ENCODE peak calls at places on chromosomes 5 and 9, in seven cellular contexts. C is HCT116, Y is H1, W is WTC11, L is HepG2, A is GM12878, S is K562. E is an unnamed sample.

GRCh38 chr5:169013846-169014245 is 287.1 kb downstream of the SLIT3 start:
- DNase-seq in L (no peak), C (no peak), A (no peak), S (no peak), W (no peak), Y (no peak), E (no peak)

GRCh38 chr9:94445846-94446245 is 109.0 kb upstream of the PCAT7 start:
- DNase-seq in S (no peak), A (no peak), Y (no peak), C (no peak), W (no peak), L (no peak), E (no peak)

GRCh38 chr9:93996367-93996766 is 41.2 kb upstream of the BARX1 start:
- DNase-seq in C (no peak), Y (no peak), W (no peak), A (no peak), L (no peak), S (no peak), E (no peak)

GRCh38 chr5:98570010-98570409 is 203.5 kb upstream of the RGMB start:
- DNase-seq in Y (no peak), C (no peak), A (no peak), W (no peak), L (no peak), S (no peak), E (no peak)

GRCh38 chr5:163821142-163821541 is 315.7 kb downstream of the MAT2B start:
- DNase-seq in A (no peak), S (no peak), L (no peak), W (peak), C (no peak), Y (no peak), E (no peak)

GRCh38 chr5:101611039-101611438 is 685.0 kb downstream of the SLCO4C1 start:
- DNase-seq in S (no peak), Y (no peak), W (no peak), L (no peak), A (no peak), C (no peak), E (no peak)

GRCh38 chr5:134132372-134133212 is 18.1 kb downstream of the TCF7 start:
- DNase-seq in A (peak), L (no peak), W (peak), S (no peak), Y (no peak), C (no peak), E (no peak)

GRCh38 chr9:5052858-5053257 is 67.8 kb downstream of the JAK2 start:
- DNase-seq in A (no peak), C (no peak), L (no peak), W (no peak), S (no peak), Y (no peak), E (no peak)

GRCh38 chr5:106966686-106967315 is 703.9 kb downstream of the EFNA5 start:
- DNase-seq in C (no peak), S (no peak), L (no peak), Y (no peak), W (no peak), A (no peak), E (no peak)

GRCh38 chr5:94102849-94103248 is 361.4 kb upstream of the POU5F2 start:
- DNase-seq in S (no peak), L (no peak), C (no peak), A (no peak), Y (no peak), W (no peak), E (no peak)

GRCh38 chr5:4938941-4939546 is 201.1 kb upstream of the ADAMTS16 start:
- DNase-seq in Y (no peak), L (no peak), A (no peak), W (no peak), C (no peak), S (no peak), E (no peak)

GRCh38 chr5:206406-206805 is 11.5 kb downstream of the CCDC127 start:
- DNase-seq in W (no peak), Y (no peak), S (no peak), A (no peak), C (no peak), L (no peak), E (no peak)

GRCh38 chr9:93952784-93953491 is 2.2 kb downstream of the BARX1 start:
- DNase-seq in C (no peak), A (no peak), W (peak), Y (no peak), L (no peak), S (no peak), E (no peak)

GRCh38 chr5:173750538-173751265 is 134.3 kb upstream of the BOD1 start:
- DNase-seq in C (no peak), S (no peak), A (no peak), Y (no peak), W (no peak), L (no peak), E (no peak)

GRCh38 chr9:16679327-16679821 is 191.1 kb downstream of the BNC2 start:
- DNase-seq in W (no peak), Y (no peak), C (no peak), A (no peak), S (no peak), L (no peak), E (no peak)

GRCh38 chr9:26535146-26535545 is 357.5 kb downstream of the CAAP1 start:
- DNase-seq in A (no peak), S (no peak), C (no peak), L (no peak), Y (no peak), W (no peak), E (no peak)

GRCh38 chr5:1771149-1772065 is 28.2 kb downstream of the MRPL36 start:
- DNase-seq in S (no peak), C (no peak), W (no peak), A (no peak), L (no peak), Y (no peak), E (no peak)

GRCh38 chr5:57761513-57761912 is 278.9 kb upstream of the ACTBL2 start:
- DNase-seq in W (no peak), L (no peak), Y (no peak), S (no peak), A (no peak), C (no peak), E (no peak)

GRCh38 chr9:2628926-2629325 is 7.3 kb downstream of the VLDLR start:
- DNase-seq in L (no peak), W (no peak), S (no peak), Y (no peak), C (no peak), A (no peak), E (no peak)

GRCh38 chr9:2622361-2623045 is 916 bp downstream of the VLDLR start:
- DNase-seq in W (peak), S (no peak), A (no peak), L (no peak), Y (no peak), C (no peak), E (peak)

GRCh38 chr9:2623046-2623865 is 1.7 kb downstream of the VLDLR start:
- DNase-seq in A (no peak), Y (no peak), L (peak), W (peak), S (no peak), C (no peak), E (no peak)

GRCh38 chr9:2623866-2624682 is 2.5 kb downstream of the VLDLR start:
- DNase-seq in L (no peak), A (no peak), S (no peak), W (no peak), C (no peak), Y (no peak), E (no peak)

GRCh38 chr9:2625427-2625826 is 3.8 kb downstream of the VLDLR start:
- DNase-seq in A (no peak), W (no peak), L (no peak), C (no peak), S (no peak), Y (no peak), E (no peak)
- TF ChIP-seq SP1 in A (no peak), W (no peak), L (no peak), C (no peak), S (no peak), Y (no peak), E (no peak)

GRCh38 chr9:113677057-113677456 is 199.1 kb upstream of the ZNF618 start:
- DNase-seq in L (no peak), W (no peak), S (no peak), C (no peak), A (no peak), Y (no peak), E (no peak)

GRCh38 chr9:113673726-113674125 is 202.4 kb upstream of the ZNF618 start:
- DNase-seq in Y (no peak), S (no peak), L (no peak), A (no peak), C (no peak), W (no peak), E (no peak)

GRCh38 chr9:113674436-113674835 is 201.7 kb upstream of the ZNF618 start:
- DNase-seq in A (no peak), Y (no peak), L (no peak), W (no peak), S (no peak), C (no peak), E (no peak)

GRCh38 chr9:113677569-113677968 is 198.5 kb upstream of the ZNF618 start:
- DNase-seq in S (no peak), Y (no peak), A (no peak), C (no peak), L (no peak), W (no peak), E (no peak)

DNA sequence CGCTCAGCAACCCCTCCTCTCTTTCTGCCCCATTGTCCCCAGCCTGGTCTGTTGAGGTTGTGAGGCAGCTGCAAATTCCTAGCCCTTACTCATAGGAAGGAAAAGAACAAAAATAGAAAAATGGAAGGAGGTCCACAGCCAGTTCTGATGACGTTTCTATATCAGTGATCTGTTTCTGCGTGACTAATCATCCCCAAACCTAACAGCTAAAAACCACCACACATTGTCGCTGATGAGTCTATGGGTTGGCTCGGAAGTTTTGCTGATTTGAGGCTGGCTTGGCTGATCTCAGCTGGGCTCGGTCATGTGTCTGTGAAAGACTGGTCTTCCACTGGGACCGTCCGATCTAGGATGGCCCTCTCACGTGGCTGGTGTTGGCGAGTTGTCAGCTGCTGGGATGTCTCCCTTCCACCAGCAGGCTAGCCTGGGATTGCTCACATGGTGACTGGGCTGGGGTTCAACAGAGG is 200.6 kb upstream of the ZNF618 start:
- DNase-seq in S (no peak), A (no peak), C (no peak), Y (no peak), L (no peak), W (no peak), E (no peak)
- TF ChIP-seq SP1 in S (no peak), A (no peak), C (no peak), Y (no peak), L (no peak), W (no peak), E (no peak)

GRCh38 chr9:96408409-96409280 is 9.5 kb downstream of the ZNF367 start:
- DNase-seq in W (no peak), C (no peak), S (no peak), L (peak), A (no peak), Y (no peak), E (no peak)
- TF ChIP-seq SP1 in W (no peak), C (no peak), S (no peak), L (no peak), A (no peak), Y (no peak), E (no peak)

GRCh38 chr5:149175346-149176113 is 34.2 kb downstream of the ABLIM3 start:
- DNase-seq in S (no peak), C (no peak), Y (no peak), W (no peak), L (no peak), A (no peak), E (no peak)
- TF ChIP-seq SP1 in S (no peak), C (no peak), Y (no peak), W (no peak), L (no peak), A (no peak), E (no peak)

DNA sequence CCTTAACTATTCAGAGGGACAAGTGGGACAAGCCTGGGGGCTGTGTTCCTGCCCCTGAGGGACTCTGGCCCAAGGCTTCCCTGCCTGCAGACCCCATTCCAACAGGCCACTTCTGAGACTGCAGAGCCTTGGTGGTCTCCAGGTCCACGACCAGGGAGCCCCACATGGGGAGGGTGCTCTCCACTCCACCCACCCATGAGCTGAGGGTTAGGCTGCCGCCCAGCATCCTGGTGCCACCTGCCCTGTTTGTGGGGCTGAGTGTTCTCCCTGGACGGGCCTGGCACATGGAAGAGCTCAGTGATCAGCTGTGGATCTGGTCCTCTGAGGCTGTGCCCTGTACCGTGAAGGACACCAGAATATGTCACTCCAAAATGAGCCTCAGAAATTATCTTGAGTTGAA is 2.5 kb upstream of the ABO start:
- DNase-seq in A (no peak), C (no peak), S (no peak), W (no peak), Y (no peak), L (no peak), E (no peak)
- TF ChIP-seq SP1 in A (no peak), C (no peak), S (no peak), W (no peak), Y (no peak), L (no peak), E (no peak)

GRCh38 chr5:171418316-171418981 is 998 bp upstream of the FGF18 start:
- DNase-seq in Y (peak), W (peak), A (no peak), S (peak), C (peak), L (peak), E (peak)

GRCh38 chr5:171420429-171421231 is 1.2 kb downstream of the FGF18 start:
- DNase-seq in W (peak), A (no peak), S (no peak), C (no peak), L (no peak), Y (no peak), E (no peak)

GRCh38 chr5:171419663-171420428 is 399 bp downstream of the FGF18 start:
- DNase-seq in W (peak), L (no peak), C (no peak), Y (no peak), S (no peak), A (no peak), E (peak)

GRCh38 chr5:171421331-171422262 is 2.1 kb downstream of the FGF18 start:
- DNase-seq in S (no peak), Y (no peak), L (no peak), A (no peak), C (no peak), W (no peak), E (no peak)

GRCh38 chr5:171418982-171419662 is at the start of gene FGF18:
- DNase-seq in S (peak), L (peak), A (no peak), W (peak), Y (no peak), C (peak), E (peak)
- TF ChIP-seq SP1 in S (no peak), L (no peak), A (no peak), W (no peak), Y (no peak), C (no peak), E (no peak)

DNA sequence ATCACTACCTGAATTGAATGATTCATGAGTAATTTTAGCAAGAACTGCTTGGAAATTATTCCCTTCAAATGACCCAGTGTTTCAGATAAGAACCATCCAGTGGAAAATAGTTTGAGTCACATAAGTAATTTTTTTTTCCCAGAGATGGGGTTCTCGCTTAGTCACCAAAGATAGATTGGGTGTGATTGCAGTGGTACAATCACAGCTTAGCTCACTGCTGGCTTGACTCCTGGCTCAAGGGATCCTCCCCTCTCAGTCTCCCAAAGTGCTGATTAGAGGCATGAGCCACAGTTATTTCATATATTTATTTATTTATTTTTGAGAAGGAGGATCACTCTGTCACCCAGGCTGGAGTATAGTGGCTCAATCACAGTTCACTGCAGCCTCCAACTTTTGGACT is 574.6 kb upstream of the ARRDC3 start:
- DNase-seq in A (no peak), S (no peak), Y (no peak), L (no peak), W (no peak), C (peak), E (no peak)
- TF ChIP-seq SP1 in A (no peak), S (no peak), Y (no peak), L (no peak), W (no peak), C (no peak), E (no peak)

DNA sequence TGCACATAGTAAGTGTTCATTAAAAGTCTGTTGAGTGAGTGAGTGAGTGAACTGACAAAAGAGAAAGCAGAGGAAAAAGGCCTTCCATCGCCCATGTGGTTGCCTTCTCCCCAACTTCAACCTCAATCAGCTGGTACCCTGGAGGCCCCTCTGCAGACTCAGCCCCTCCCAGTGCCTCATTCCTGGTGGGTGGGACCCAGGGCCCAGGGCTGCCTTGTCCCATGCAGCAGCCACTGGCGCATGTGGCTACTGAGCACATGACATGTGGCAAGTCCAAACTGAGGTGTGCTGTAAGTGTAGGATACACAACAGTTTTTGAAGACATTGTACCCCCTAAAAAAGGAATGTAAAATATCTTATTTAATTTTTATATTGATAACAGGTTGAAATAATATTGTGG is 29.6 kb downstream of the NDUFA8 start:
- DNase-seq in W (no peak), A (no peak), C (no peak), S (no peak), Y (no peak), L (no peak), E (no peak)
- TF ChIP-seq SP1 in W (no peak), A (no peak), C (no peak), S (no peak), Y (no peak), L (no peak), E (no peak)

E was measured in HEK293T.